ENCODE peak calls at places on chromosomes 6 and 20, in seven cellular contexts. R is pulmonary artery endothelial cell; G is brain microvascular endothelial cell; W is activated CD8-positive, alpha-beta T cell treated with anti-CD3 and anti-CD28 coated beads for 36 hours; P is iPS-NIHi11; L is activated CD8-positive, alpha-beta memory T cell treated with anti-CD3 and anti-CD28 coated beads, Interleukin-2, amount 10 ng/mL, durations not matched to agents 7 days and 5 days; Q is NCI-H2081. S is an unnamed sample.

GRCh38 chr6:71250050-71250689 is 38.4 kb upstream of the OGFRL1 start:
- DNase-seq in G (peak), Q (no peak), W (no peak), L (no peak), R (peak), P (no peak), S (no peak)

GRCh38 chr6:119078449-119079287 is at the start of gene FAM184A:
- DNase-seq in Q (peak), P (peak), R (no peak), L (peak), G (peak), W (peak), S (peak)

GRCh38 chr20:57698191-57698866 is 11.5 kb downstream of the PMEPA1 start:
- DNase-seq in Q (no peak), L (peak), R (peak), P (no peak), G (peak), W (peak), S (no peak)

GRCh38 chr6:145669627-145670034 is 65.7 kb downstream of the EPM2A start:
- DNase-seq in W (no peak), P (no peak), Q (no peak), R (peak), L (no peak), G (peak), S (no peak)

GRCh38 chr6:163777706-163778105 is 363.2 kb downstream of the QKI start:
- DNase-seq in W (no peak), P (no peak), G (no peak), R (no peak), L (no peak), Q (no peak), S (no peak)

GRCh38 chr6:27312146-27312949 is at the start of gene POM121L2:
- DNase-seq in R (no peak), P (peak), W (peak), L (peak), Q (peak), G (peak), S (peak)

GRCh38 chr6:136491674-136492235 is 58.5 kb downstream of the MAP7 start:
- DNase-seq in L (no peak), G (no peak), Q (no peak), P (no peak), W (no peak), R (no peak), S (no peak)

GRCh38 chr20:62350629-62351422 is 16.3 kb downstream of the LAMA5 start:
- DNase-seq in Q (peak), L (no peak), G (no peak), P (no peak), R (no peak), W (no peak), S (no peak)

GRCh38 chr20:48453477-48454093 is 374.2 kb downstream of the PREX1 start:
- DNase-seq in Q (no peak), G (no peak), W (no peak), P (no peak), R (no peak), L (no peak), S (no peak)

S was measured in NCI-H748 treated with DMSO at 0.1 percent for 48 hours.